ENCODE peak calls at places on chromosome X, in five cellular contexts. N, B, W, U and S are unnamed samples.

GRCh38 chrX:122703762-122704161 is 480.3 kb upstream of the GRIA3 start:
- DNase-seq in N (no peak), U (no peak), B (no peak), W (no peak), S (no peak)

GRCh38 chrX:11129546-11129945 is 18.4 kb downstream of the HCCS start:
- DNase-seq in N (no peak), W (no peak), U (no peak), B (no peak), S (no peak)

GRCh38 chrX:39149761-39150160 is 348.5 kb downstream of the MID1IP1 start:
- DNase-seq in U (peak; percentile 37), N (no peak), W (peak; percentile 44), B (peak; percentile 62), S (peak; percentile 64)

GRCh38 chrX:121191779-121192178 is 144.4 kb downstream of the GLUD2 start:
- DNase-seq in U (no peak), N (no peak), B (no peak), W (no peak), S (no peak)

GRCh38 chrX:109635151-109635550 is 10.2 kb upstream of the KCNE5 start:
- DNase-seq in B (peak; percentile 31), U (no peak), N (no peak), W (no peak), S (no peak)

GRCh38 chrX:45592067-45592466 is 391.4 kb upstream of the DIPK2B start:
- DNase-seq in U (no peak), B (no peak), W (no peak), N (no peak), S (no peak)

GRCh38 chrX:12210196-12210815 is 72.0 kb downstream of the FRMPD4 start:
- DNase-seq in W (no peak), B (peak; percentile 65), U (no peak), N (no peak), S (no peak)

GRCh38 chrX:42499620-42500019 is 278.3 kb downstream of the PPP1R2C start:
- DNase-seq in N (no peak), B (no peak), W (no peak), U (no peak), S (no peak)

GRCh38 chrX:40278340-40279090 is 180.8 kb upstream of the BCOR start:
- DNase-seq in W (no peak), N (no peak), U (peak; percentile 33), B (no peak), S (no peak)

GRCh38 chrX:120647127-120647526 is 17.3 kb upstream of the C1GALT1C1 start:
- DNase-seq in B (peak; percentile 46), U (no peak), W (no peak), N (no peak), S (no peak)

GRCh38 chrX:16559206-16559619 is 90.7 kb upstream of the S100G start:
- DNase-seq in B (no peak), U (no peak), W (no peak), N (no peak), S (no peak)

GRCh38 chrX:40169193-40170086 is 71.7 kb upstream of the BCOR start:
- DNase-seq in W (no peak), B (no peak), N (peak; percentile 89), U (peak; percentile 67), S (peak; percentile 69)

GRCh38 chrX:26788402-26788998 is 572.5 kb downstream of the MAGEB5 start:
- DNase-seq in B (no peak), N (no peak), W (no peak), U (no peak), S (no peak)

GRCh38 chrX:26778320-26778888 is 562.4 kb downstream of the MAGEB5 start:
- DNase-seq in W (no peak), N (no peak), U (no peak), B (peak; percentile 23), S (no peak)

GRCh38 chrX:26783512-26784225 is 567.7 kb downstream of the MAGEB5 start:
- DNase-seq in B (peak; percentile 44), N (no peak), U (no peak), W (no peak), S (no peak)
- TF ChIP-seq CTCF in B (peak; percentile 49), N (peak; percentile 56), U (no peak), W (peak; percentile 55), S (peak; percentile 27)

DNA sequence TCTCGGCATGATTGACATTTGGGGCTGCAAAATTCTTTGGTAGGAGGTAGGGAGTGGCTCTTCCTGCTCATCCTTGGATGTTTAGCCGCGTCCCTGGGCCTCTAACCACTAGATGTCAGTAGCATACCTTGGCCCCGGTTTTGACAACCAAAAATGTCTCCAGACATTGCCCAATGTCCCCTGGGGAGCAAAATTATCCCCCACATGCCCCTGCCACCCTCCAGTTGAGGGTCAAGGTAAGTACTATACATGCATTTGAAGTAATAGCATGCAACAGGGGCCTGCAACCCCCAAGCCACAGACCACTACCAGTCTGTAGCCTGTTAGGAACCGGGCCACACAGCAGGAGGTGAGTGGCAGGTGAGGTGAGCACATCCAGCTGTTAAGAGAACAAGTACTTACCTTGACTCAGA is 17.6 kb upstream of the KIAA1210 start:
- DNase-seq in W (no peak), N (no peak), U (no peak), B (peak; percentile 43), S (peak; percentile 22)
- TF ChIP-seq CTCF in W (peak; percentile 28), N (peak; percentile 39), U (no peak), B (peak; percentile 43), S (no peak)

DNA sequence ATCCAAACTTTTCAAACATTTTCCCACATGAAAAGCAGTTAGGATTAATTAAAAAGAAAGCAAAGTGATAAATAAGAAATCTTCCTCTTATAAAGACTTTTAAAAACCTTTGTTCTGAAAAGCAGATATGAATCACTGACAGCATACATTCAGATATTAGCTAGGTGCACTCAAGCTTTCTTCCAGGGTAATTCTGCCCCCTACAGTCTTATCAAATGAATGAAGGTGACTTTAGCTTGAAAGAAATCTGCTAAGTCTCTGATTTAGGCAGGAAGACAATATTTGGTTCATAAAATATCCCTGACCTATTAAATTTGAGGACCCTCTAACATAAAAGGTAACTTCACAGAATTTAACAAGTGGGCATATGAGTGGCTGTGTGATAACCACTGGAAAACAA is 209.1 kb upstream of the FAM47A start:
- DNase-seq in N (no peak), W (no peak), U (no peak), B (peak; percentile 35), S (no peak)
- TF ChIP-seq CTCF in N (no peak), W (peak; percentile 55), U (no peak), B (peak; percentile 31), S (no peak)

GRCh38 chrX:155662297-155662696 is 49.5 kb upstream of the TMLHE start:
- DNase-seq in N (no peak), B (peak; percentile 11), W (no peak), U (no peak), S (no peak)
- TF ChIP-seq CTCF in N (no peak), B (no peak), W (no peak), U (no peak), S (peak; percentile 22)

DNA sequence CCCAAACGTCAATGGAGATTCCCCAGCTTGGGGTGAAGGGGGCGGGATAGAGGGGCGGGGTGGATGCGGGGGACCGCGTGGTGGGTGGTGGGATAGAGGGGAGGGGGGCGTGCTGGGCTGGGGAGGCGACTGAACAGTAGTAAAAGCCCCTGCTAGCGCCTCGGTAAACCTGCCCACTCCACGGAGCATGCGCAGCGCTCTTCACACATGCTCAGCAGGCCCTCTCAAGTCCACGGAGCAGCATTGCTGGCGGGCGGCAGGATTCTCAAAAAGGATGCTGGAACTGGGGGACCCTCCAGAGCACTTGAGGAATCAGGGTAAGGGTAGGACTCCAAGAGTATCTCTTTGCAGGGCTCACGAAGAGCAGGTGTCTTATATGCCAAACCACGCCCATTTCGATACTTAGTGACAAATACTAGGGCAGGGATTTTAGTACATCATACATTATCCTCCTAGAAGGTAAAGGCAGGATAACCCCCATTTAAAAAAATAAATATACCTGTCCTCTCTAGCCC is 378 bp upstream of the RPS6KA6 start:
- DNase-seq in U (no peak), B (no peak), W (peak; percentile 57), N (no peak), S (peak; percentile 53)
- TF ChIP-seq CTCF in U (no peak), B (no peak), W (no peak), N (no peak), S (no peak)

DNA sequence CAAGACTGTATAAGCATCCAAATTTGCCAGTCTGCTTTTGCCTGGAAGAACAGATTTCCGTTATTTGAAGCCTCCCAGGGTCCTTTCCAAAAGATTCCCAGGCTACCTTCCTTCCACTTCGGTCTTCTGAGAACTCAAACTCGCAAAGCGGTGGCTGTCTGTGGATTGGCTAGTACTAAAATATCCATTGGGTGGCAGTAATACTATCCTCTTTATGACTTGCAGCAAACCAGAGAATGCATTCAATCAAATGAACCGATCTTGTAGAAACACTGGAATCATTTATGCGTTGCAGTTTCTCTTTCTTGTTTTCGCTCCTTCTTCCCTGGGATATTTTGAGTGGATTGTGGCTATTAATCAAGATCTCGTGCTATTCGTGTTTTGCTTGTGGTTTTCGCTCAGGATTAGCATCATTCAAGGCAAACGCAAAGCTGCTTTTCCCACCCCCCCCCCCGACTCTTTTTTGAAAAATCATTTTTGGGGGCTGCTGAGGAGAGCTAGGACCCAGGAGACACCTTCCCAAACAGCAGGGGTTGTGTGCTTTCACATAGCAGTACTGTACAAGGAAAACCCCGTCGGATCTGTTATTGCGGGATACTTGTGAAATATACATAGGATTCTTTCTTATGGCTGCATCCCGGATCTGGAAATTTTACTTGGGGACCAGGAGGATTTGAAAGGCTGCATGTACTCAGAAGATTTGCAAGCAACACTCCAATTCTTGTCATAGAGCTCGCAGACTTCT is at the start of gene IL1RAPL1:
- DNase-seq in U (no peak), W (no peak), N (no peak), B (peak; percentile 51), S (no peak)
- TF ChIP-seq CTCF in U (no peak), W (peak; percentile 39), N (peak; percentile 36), B (peak; percentile 14), S (no peak)

DNA sequence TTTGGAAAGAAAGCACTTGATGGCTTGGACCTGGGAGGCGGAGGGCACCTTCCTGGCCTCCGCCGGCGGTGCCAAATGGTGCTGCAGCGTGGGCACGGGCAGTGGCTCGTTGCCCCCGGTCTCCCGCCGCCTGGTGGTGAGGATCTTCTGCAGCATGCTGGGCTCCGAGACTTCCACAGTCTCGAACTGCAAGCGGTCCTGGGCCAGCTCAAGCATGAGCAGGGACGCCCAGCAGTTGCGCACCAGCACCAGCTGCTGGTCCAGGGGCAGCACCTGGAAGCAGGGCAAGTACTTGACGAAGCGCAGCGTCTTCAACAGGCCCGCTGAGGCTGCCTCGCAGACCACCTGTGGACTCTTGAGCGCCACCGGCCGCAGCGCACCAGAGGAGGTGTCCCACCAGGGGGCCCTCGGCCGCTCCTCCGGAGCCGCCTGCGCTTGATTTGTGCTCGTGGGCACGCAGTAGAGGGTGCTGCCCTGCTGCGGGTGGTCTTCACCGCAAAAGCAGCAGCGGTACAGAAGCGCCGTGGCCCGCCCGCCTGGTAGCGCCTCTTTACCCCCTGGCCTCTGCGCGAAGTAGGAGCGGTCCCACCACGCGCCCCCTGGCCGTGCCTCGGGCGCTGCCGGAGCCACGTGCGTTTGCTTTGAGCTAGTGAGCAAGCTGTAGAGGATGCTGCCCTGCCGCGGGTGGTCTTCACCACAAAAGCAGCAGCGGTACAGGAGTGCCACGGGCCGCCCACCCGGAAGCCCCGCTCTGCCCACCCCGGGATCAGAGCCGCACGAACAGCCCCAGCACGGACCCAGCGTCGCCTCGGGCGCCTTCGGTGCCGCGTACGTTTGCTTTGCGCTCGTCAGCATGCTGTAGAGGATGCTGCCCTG is 689 bp downstream of the NR0B1 start:
- DNase-seq in U (no peak), W (peak; percentile 17), N (no peak), B (no peak), S (peak; percentile 44)
- TF ChIP-seq CTCF in U (no peak), W (peak; percentile 49), N (peak; percentile 27), B (no peak), S (peak; percentile 63)